ENCODE peak calls at places on chromosomes 7 and 10, in ten cellular contexts. L is ovary, H is cardiac fibroblast, O is A549, V is AG04450, S is IMR-90, D is endodermal cell, R is heart right ventricle, N is spleen, F is HepG2. A is an unnamed sample.

GRCh38 chr10:46787321-46787615 is 124.0 kb upstream of the PTPN20 start:
- DNase-seq in R (peak), L (no peak), N (no peak), F (peak), S (peak), V (no peak), H (peak), D (no peak), O (peak), A (no peak)

GRCh38 chr10:61791216-61791615 is 110.3 kb upstream of the ARID5B start:
- DNase-seq in V (no peak), L (no peak), N (no peak), R (no peak), D (no peak), H (peak), O (no peak), F (peak), S (peak), A (no peak)

GRCh38 chr10:72319416-72320254 is 35.1 kb downstream of the DNAJB12 start:
- DNase-seq in O (peak), F (peak), L (peak), V (peak), D (peak), R (peak), N (peak), S (peak), H (peak), A (peak)

GRCh38 chr10:101595591-101596433 is 7.7 kb downstream of the DPCD start:
- DNase-seq in V (no peak), F (no peak), R (peak), O (no peak), L (no peak), H (no peak), D (no peak), N (peak), S (no peak), A (no peak)

GRCh38 chr7:17019106-17019505 is 137.3 kb upstream of the AGR3 start:
- DNase-seq in N (no peak), H (no peak), O (no peak), R (no peak), V (no peak), F (no peak), D (no peak), L (no peak), S (no peak), A (no peak)

GRCh38 chr10:123766012-123766411 is 99.9 kb downstream of the GPR26 start:
- DNase-seq in R (no peak), D (no peak), L (no peak), H (no peak), S (no peak), F (no peak), O (no peak), V (no peak), N (no peak), A (no peak)

GRCh38 chr7:46165281-46165680 is 244.2 kb upstream of the IGFBP3 start:
- DNase-seq in O (no peak), L (no peak), F (no peak), R (no peak), H (peak), S (peak), N (no peak), D (no peak), V (no peak), A (no peak)

GRCh38 chr7:127741764-127742375 is 89.9 kb downstream of the SND1 start:
- DNase-seq in D (no peak), F (no peak), L (no peak), R (no peak), H (peak), V (no peak), N (no peak), S (no peak), O (no peak), A (no peak)

GRCh38 chr7:120089968-120090367 is 183.0 kb upstream of the KCND2 start:
- DNase-seq in O (no peak), F (peak), N (no peak), L (no peak), S (peak), V (no peak), D (peak), R (no peak), H (peak), A (no peak)

DNA sequence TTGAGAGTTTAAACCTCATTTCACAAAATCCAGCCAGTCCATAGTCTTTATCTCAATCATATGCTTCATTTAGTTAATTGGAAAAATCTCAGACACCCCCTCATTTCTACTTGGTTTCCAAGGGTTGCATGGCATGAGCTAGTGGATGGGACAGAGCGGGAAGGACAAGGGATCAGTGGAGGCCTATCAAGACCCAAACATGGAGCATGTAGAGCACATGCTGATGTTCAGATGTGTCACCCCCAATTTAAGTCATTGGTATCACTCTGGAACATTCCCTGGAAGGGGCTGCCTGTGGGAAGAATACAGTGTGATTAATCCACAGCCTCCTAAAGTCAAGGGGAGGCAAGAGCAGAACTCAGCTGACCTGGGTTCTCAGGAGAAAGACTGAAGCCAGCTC is 2.3 kb downstream of the C10orf71 start:
- DNase-seq in F (no peak), L (no peak), R (no peak), D (no peak), V (no peak), S (no peak), O (no peak), H (no peak), N (no peak), A (no peak)
- H3K4me3 ChIP-seq in F (no peak), L (no peak), R (peak), D (no peak), V (no peak), S (no peak), O (no peak), H (no peak), N (no peak), A (no peak)

GRCh38 chr7:2632717-2633537 is 1.1 kb downstream of the TTYH3 start:
- DNase-seq in H (peak), V (no peak), D (peak), O (peak), S (peak), R (peak), F (no peak), N (peak), L (peak), A (peak)

GRCh38 chr7:2633538-2634264 is 1.9 kb downstream of the TTYH3 start:
- DNase-seq in R (no peak), F (peak), H (peak), L (peak), S (peak), V (peak), N (peak), O (peak), D (peak), A (peak)

GRCh38 chr7:2635148-2635668 is 3.4 kb downstream of the TTYH3 start:
- DNase-seq in D (no peak), R (no peak), S (no peak), V (no peak), F (no peak), L (no peak), O (no peak), H (no peak), N (peak), A (no peak)

GRCh38 chr7:2635810-2636701 is 4.3 kb downstream of the TTYH3 start:
- DNase-seq in N (peak), F (peak), D (no peak), L (no peak), R (peak), O (no peak), S (no peak), V (no peak), H (peak), A (no peak)

GRCh38 chr7:2634265-2635145 is 2.7 kb downstream of the TTYH3 start:
- DNase-seq in L (no peak), R (no peak), D (no peak), O (no peak), F (no peak), H (no peak), V (no peak), N (peak), S (no peak), A (peak)
- H3K4me3 ChIP-seq in L (no peak), R (peak), D (peak), O (peak), F (peak), H (peak), V (peak), N (peak), S (peak), A (no peak)

DNA sequence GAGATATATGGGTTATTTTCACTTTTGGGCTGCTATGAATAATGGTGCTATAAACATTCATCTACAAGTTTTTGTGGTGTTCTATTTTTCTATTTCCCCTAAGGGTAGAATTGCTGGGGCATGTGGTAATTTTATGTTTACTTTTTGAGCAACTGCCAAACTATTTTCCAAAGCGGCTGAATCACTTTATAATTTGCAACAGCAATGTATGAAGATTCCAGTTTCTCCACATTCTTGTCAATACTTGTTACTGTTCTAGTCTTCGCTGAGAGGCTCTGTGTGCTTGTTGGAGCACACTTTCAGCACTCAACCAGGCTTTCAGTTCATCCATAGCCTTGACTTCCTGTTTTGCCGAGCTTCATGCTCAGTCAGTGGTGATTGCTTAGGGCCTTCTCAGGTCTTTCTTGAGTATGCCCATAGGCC is 39.0 kb downstream of the ADK start:
- DNase-seq in D (no peak), N (no peak), S (peak), H (peak), F (peak), R (no peak), O (no peak), V (peak), L (no peak), A (no peak)
- H3K4me3 ChIP-seq in D (no peak), N (no peak), S (peak), H (peak), F (peak), R (no peak), O (peak), V (peak), L (no peak), A (no peak)

GRCh38 chr10:122348512-122348911 is 26.0 kb upstream of the PLEKHA1 start:
- DNase-seq in H (no peak), V (no peak), D (no peak), L (no peak), R (no peak), S (no peak), F (no peak), O (no peak), N (no peak), A (no peak)

GRCh38 chr10:122349758-122350355 is 24.7 kb upstream of the PLEKHA1 start:
- DNase-seq in S (no peak), F (no peak), O (no peak), H (no peak), R (no peak), L (no peak), D (no peak), N (no peak), V (no peak), A (no peak)

GRCh38 chr10:122347162-122347561 is 27.3 kb upstream of the PLEKHA1 start:
- DNase-seq in L (no peak), S (no peak), O (no peak), D (no peak), H (no peak), N (no peak), R (no peak), F (no peak), V (no peak), A (no peak)

GRCh38 chr10:122350893-122351292 is 23.6 kb upstream of the PLEKHA1 start:
- DNase-seq in O (no peak), F (no peak), L (no peak), R (peak), D (no peak), V (no peak), S (no peak), N (no peak), H (no peak), A (no peak)

GRCh38 chr10:122348951-122349361 is 25.6 kb upstream of the PLEKHA1 start:
- DNase-seq in S (no peak), N (no peak), H (no peak), O (no peak), L (no peak), F (peak), D (no peak), R (no peak), V (no peak), A (no peak)
- H3K4me3 ChIP-seq in S (no peak), N (no peak), H (no peak), O (no peak), L (no peak), F (no peak), D (no peak), R (no peak), V (no peak), A (no peak)

DNA sequence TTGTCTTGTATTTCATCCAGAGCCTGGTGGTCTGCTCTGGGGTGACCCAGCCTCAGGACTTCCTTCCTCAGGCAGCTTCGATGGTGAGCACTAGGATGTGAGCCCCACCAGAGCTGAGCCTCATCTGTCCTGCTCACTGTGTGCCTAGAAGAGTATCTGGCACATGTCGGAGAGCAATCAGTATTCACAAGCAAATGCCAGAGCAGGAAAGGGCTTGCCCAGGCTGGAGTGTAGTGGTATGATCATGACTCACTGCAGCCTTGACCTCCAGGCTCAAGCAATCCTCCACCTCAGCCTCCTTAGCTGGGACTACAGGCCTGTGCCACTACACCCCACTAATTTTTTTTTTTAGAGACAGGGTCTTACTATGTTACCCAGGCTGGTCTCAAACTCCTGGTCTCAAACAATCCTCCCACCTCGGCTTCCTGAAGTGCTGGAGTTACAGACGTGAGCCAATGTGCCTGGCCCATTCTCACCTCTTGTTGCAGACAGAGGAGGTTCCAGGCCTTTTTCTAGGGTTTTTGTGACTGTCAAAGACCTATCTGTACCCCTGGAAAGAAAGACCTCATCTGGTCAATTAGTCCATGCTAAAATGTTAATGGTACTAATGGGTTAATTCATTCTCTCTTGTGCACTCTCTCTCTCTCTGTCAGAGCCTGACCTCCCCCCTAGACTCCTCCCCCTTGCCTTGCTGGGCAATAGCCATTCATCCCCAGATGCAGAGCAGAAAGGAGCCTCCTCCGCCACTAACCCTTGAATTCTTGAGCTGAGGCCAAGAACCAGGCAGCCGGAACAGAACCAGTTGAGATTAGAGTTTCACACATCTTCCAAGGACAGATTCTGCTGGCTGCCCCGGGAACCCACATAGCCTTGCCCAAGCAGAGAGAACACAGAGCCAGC is 209.9 kb downstream of the SKIDA1 start:
- DNase-seq in D (peak), R (peak), V (peak), H (peak), L (peak), F (peak), N (no peak), S (peak), O (peak), A (peak)
- H3K4me3 ChIP-seq in D (peak), R (no peak), V (peak), H (no peak), L (no peak), F (no peak), N (no peak), S (no peak), O (peak), A (no peak)

GRCh38 chr10:11235771-11236170 is 218.1 kb downstream of the CELF2 start:
- DNase-seq in O (no peak), V (no peak), R (no peak), F (no peak), H (no peak), N (no peak), S (no peak), D (no peak), L (no peak), A (no peak)

GRCh38 chr10:11236234-11236633 is 218.6 kb downstream of the CELF2 start:
- DNase-seq in D (no peak), L (no peak), O (no peak), H (no peak), V (no peak), S (peak), N (no peak), R (no peak), F (no peak), A (no peak)

GRCh38 chr10:11237571-11237970 is 219.9 kb downstream of the CELF2 start:
- DNase-seq in F (no peak), O (no peak), S (no peak), R (no peak), N (no peak), L (no peak), H (no peak), V (no peak), D (no peak), A (no peak)

GRCh38 chr10:11242443-11243386 is 225.0 kb downstream of the CELF2 start:
- DNase-seq in N (peak), D (no peak), O (no peak), H (peak), F (no peak), R (peak), V (peak), L (peak), S (peak), A (no peak)

GRCh38 chr10:11238893-11239292 is 221.2 kb downstream of the CELF2 start:
- DNase-seq in L (no peak), H (no peak), O (no peak), V (no peak), D (no peak), F (no peak), R (no peak), N (no peak), S (no peak), A (no peak)
- H3K4me3 ChIP-seq in L (no peak), H (no peak), O (no peak), V (no peak), D (no peak), F (no peak), R (no peak), N (no peak), S (no peak), A (no peak)

DNA sequence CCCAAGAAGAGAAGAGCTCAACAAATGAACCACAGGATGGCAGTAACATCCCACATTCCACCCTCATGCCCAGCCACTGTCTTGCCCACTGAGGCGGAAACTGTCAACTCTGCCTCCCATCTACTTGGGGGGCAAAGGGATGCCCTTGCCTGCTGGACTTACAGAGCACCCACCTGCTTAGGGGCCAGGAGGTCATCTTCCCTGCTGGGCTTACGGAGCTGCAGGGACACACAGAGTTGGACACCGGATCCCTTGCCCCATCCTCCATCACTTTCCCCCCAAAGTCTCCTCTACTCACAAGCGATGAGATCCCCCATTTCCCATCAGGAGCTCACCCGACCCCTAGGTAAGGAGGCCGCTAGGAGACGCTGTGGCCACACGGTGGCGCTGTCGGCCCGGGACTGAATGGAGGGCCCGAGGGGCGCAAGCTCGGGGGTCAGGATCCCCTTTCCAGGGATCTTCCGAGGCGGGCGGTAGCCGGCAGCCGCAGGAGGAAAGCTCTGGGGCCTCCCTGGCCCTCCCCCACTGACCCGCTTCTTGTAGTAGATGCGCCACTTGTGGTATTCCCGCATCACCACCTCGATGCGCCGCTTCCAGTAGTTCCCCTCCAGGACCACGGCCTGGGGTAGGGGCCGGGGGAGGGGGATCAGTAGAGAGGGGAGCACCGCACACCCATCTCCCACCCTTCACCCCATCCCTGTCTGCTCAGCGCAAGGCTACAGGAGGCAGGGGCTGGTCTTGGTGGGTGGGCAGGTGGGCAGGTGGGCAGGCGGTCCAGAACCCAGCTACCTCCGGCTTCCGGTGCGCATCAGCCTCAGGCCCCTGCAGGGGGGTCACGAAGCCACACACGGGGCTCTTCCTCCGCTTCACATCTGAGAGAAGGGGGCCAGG is 17.3 kb downstream of the MLXIPL start:
- DNase-seq in N (peak), R (peak), D (peak), F (peak), V (no peak), S (peak), H (peak), L (peak), O (peak), A (peak)
- H3K4me3 ChIP-seq in N (no peak), R (no peak), D (no peak), F (no peak), V (no peak), S (no peak), H (no peak), L (no peak), O (no peak), A (peak)

DNA sequence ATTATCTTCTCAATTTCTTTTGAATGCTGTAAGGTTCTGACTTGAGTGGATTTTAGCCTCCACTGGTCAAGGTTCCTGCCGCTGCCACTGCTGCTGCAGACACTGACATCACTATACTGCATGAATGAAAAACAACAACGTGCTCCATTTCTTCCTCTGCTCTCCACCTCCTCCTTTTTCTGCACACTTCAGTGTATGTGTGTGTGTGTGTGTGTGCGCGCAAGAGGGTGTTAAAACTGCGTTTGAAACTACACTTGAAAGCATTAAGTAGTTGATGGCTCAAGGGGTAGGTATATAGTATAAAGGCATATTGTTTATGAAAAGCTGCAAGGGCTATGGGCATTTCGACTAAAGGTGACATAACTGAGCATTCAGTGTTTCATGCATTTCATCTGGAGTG is 3.5 kb downstream of the GLCCI1 start:
- DNase-seq in D (no peak), S (peak), R (no peak), V (no peak), N (no peak), F (no peak), L (no peak), O (no peak), H (no peak), A (no peak)
- H3K4me3 ChIP-seq in D (peak), S (no peak), R (no peak), V (peak), N (peak), F (no peak), L (no peak), O (no peak), H (no peak), A (no peak)